ENCODE peak calls at places on chromosomes 13 and 19, in eight cellular contexts. K is cardiac muscle cell; G is skeletal muscle cell; V is AG08395; O is activated naive CD4-positive, alpha-beta T cell; T is dermis microvascular lymphatic vessel endothelial cell; Y is epithelial cell of esophagus; H is stimulated activated CD8-positive, alpha-beta memory T cell treated with anti-CD3 and anti-CD28 coated beads, Interleukin-4, amount 100 ng/mL, for 1 hour. I is an unnamed sample.

GRCh38 chr13:111241862-111242261 is 78.6 kb upstream of the TEX29 start:
- DNase-seq in Y (no peak), V (no peak), T (no peak), H (no peak), G (no peak), K (no peak), O (no peak), I (no peak)

GRCh38 chr19:8500158-8500557 is 2.3 kb downstream of the PRAM1 start:
- DNase-seq in K (no peak), Y (no peak), T (no peak), V (no peak), O (no peak), H (no peak), G (no peak), I (no peak)

GRCh38 chr19:37966211-37967072 is 59.4 kb downstream of the SIPA1L3 start:
- DNase-seq in T (no peak), V (no peak), K (no peak), H (no peak), Y (peak), O (no peak), G (no peak), I (peak)

GRCh38 chr19:18253716-18254115 is 20.5 kb downstream of the IQCN start:
- DNase-seq in T (no peak), O (no peak), V (no peak), K (no peak), Y (peak), G (no peak), H (no peak), I (peak)

GRCh38 chr13:42720116-42720857 is 61.1 kb upstream of the FAM216B start:
- DNase-seq in K (no peak), G (peak), O (no peak), H (no peak), T (no peak), V (peak), Y (peak), I (peak)

GRCh38 chr19:42369433-42370067 is 20.5 kb downstream of the CNFN start:
- DNase-seq in H (no peak), Y (no peak), K (no peak), T (no peak), O (no peak), V (no peak), G (no peak), I (no peak)

GRCh38 chr13:76641056-76641455 is 245.1 kb downstream of the KCTD12 start:
- DNase-seq in G (no peak), V (no peak), Y (no peak), O (no peak), T (no peak), K (no peak), H (no peak), I (no peak)

GRCh38 chr19:13172335-13173128 is 22.3 kb downstream of the IER2 start:
- DNase-seq in G (no peak), V (peak), K (peak), H (peak), Y (peak), T (no peak), O (peak), I (peak)

GRCh38 chr13:113967206-113967720 is 6.6 kb downstream of the C13orf46 start:
- DNase-seq in K (no peak), T (no peak), H (no peak), O (no peak), Y (no peak), V (no peak), G (no peak), I (no peak)

I was measured in bronchial epithelial cell.